ENCODE peak calls at places on chromosomes 1 and 21, in seven cellular contexts. V, J, I, B, E, O and Z are unnamed samples.

GRCh38 chr1:20470174-20470573 is 15.8 kb downstream of the CAMK2N1 start:
- DNase-seq in J (no peak), I (no peak), O (no peak), B (no peak), E (no peak), V (no peak), Z (no peak)

GRCh38 chr21:26194326-26194725 is 23.8 kb upstream of the APP start:
- DNase-seq in B (no peak), V (no peak), J (no peak), E (peak), I (peak), O (no peak), Z (no peak)

GRCh38 chr1:221961532-221962292 is 219.8 kb upstream of the DUSP10 start:
- DNase-seq in I (peak), O (no peak), E (peak), J (no peak), V (no peak), B (peak), Z (peak)

GRCh38 chr1:224851210-224851849 is 78.1 kb upstream of the DNAH14 start:
- DNase-seq in V (no peak), J (peak), E (no peak), B (peak), I (peak), O (peak), Z (peak)

GRCh38 chr1:79959635-79960034 is 953.1 kb upstream of the ADGRL4 start:
- DNase-seq in O (no peak), I (no peak), B (no peak), V (no peak), J (no peak), E (no peak), Z (no peak)

GRCh38 chr21:36744560-36745231 is 45.8 kb downstream of the SIM2 start:
- DNase-seq in B (no peak), I (no peak), V (no peak), E (no peak), O (no peak), J (no peak), Z (no peak)

GRCh38 chr1:64242895-64243756 is 39.7 kb downstream of the UBE2U start:
- DNase-seq in J (no peak), B (peak), E (no peak), I (peak), O (no peak), V (no peak), Z (peak)

GRCh38 chr21:41247561-41247968 is 69.0 kb upstream of the FAM3B start:
- DNase-seq in V (peak), B (no peak), O (peak), E (no peak), J (no peak), I (peak), Z (no peak)

GRCh38 chr21:26153758-26154157 is 16.8 kb downstream of the APP start:
- DNase-seq in J (no peak), E (peak), V (no peak), O (no peak), B (no peak), I (peak), Z (peak)

GRCh38 chr1:46403916-46404315 is 9.8 kb downstream of the FAAH start:
- DNase-seq in E (no peak), V (no peak), O (no peak), B (no peak), J (peak), I (no peak), Z (no peak)

GRCh38 chr1:46399307-46399706 is 5.2 kb downstream of the FAAH start:
- DNase-seq in O (no peak), V (no peak), E (no peak), B (no peak), I (no peak), J (no peak), Z (no peak)

GRCh38 chr1:46401964-46402626 is 8.0 kb downstream of the FAAH start:
- DNase-seq in O (peak), J (peak), E (peak), I (peak), V (peak), B (no peak), Z (peak)

GRCh38 chr1:46400398-46400797 is 6.3 kb downstream of the FAAH start:
- DNase-seq in I (no peak), B (no peak), J (no peak), E (no peak), O (no peak), V (no peak), Z (no peak)

GRCh38 chr1:46401514-46401913 is 7.4 kb downstream of the FAAH start:
- DNase-seq in O (no peak), B (no peak), V (no peak), E (no peak), I (peak), J (no peak), Z (no peak)
- H3K4me3 ChIP-seq in O (no peak), B (no peak), V (no peak), E (no peak), I (no peak), J (no peak), Z (no peak)

DNA sequence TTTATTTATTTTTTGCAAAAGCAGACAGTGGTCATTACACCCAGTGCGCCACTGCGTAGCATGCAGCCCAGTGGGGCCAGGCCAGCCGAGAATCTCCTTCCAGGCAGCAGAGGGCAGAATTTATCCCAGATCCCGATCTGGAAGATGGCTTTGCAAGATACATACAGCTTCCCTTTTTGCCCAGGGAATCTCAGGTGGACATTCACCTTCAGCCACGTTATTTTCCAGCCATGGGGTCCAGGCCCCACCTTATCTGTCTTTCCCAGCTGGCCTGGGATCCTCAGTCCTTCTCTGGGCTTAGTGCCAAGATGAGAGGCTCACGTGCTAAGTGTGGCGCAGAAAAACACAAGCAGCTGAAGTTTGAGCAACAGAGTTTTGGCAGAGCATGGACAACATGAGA is 123.6 kb downstream of the AJAP1 start:
- DNase-seq in O (peak), J (peak), V (no peak), E (no peak), I (no peak), B (no peak), Z (no peak)
- TF ChIP-seq CTCF in O (peak), J (peak), V (no peak), E (peak), I (no peak), B (peak), Z (no peak)

GRCh38 chr1:199931666-199932377 is 95.7 kb upstream of the NR5A2 start:
- DNase-seq in B (no peak), V (no peak), I (peak), E (no peak), J (no peak), O (no peak), Z (peak)
- H3K4me3 ChIP-seq in B (no peak), V (peak), I (no peak), E (no peak), J (no peak), O (no peak), Z (peak)

GRCh38 chr1:67126111-67126746 is 8.5 kb downstream of the C1orf141 start:
- DNase-seq in I (peak), J (no peak), B (no peak), E (no peak), O (no peak), V (no peak), Z (no peak)
- TF ChIP-seq CTCF in I (peak), J (no peak), B (no peak), E (no peak), O (no peak), V (peak), Z (peak)

GRCh38 chr1:26164036-26164927 is 4.5 kb downstream of the C1orf232 start:
- DNase-seq in I (no peak), J (peak), B (peak), V (no peak), E (no peak), O (peak), Z (peak)
- H3K4me3 ChIP-seq in I (peak), J (peak), B (no peak), V (peak), E (peak), O (peak), Z (peak)